ENCODE peak calls at places on chromosomes 12 and 14, in six cellular contexts. K is GM23338, P is astrocyte, J is heart left ventricle, Q is K562, L is A549. O is an unnamed sample.

GRCh38 chr14:28653521-28653920 is 113.1 kb upstream of the FOXG1 start:
- DNase-seq in J (no peak), Q (no peak), K (no peak), P (peak; percentile 82), L (no peak), O (no peak)

GRCh38 chr12:56713345-56713744 is 11.8 kb downstream of the NACA start:
- DNase-seq in L (no peak), P (no peak), J (no peak), K (no peak), Q (no peak), O (no peak)

GRCh38 chr12:14845350-14845750 is 2.0 kb upstream of the ART4 start:
- DNase-seq in P (peak; percentile 41), L (peak; percentile 58), J (no peak), Q (peak; percentile 21), K (peak; percentile 88), O (peak; percentile 68)

GRCh38 chr14:103905861-103906456 is 22.3 kb upstream of the TDRD9 start:
- DNase-seq in K (peak; percentile 68), P (no peak), Q (no peak), J (no peak), L (no peak), O (no peak)

GRCh38 chr12:111384596-111384995 is 15.7 kb upstream of the PHETA1 start:
- DNase-seq in L (no peak), P (no peak), Q (no peak), J (peak; percentile 27), K (no peak), O (no peak)

GRCh38 chr12:52148541-52149181 is 43.2 kb downstream of the KRT80 start:
- DNase-seq in L (peak; percentile 83), P (no peak), K (peak; percentile 56), J (peak; percentile 64), Q (peak; percentile 25), O (peak; percentile 92)

GRCh38 chr14:49995162-49995561 is 102.3 kb downstream of the ARF6 start:
- DNase-seq in P (no peak), J (no peak), K (no peak), L (no peak), Q (no peak), O (no peak)

GRCh38 chr12:43336962-43337555 is 214.9 kb downstream of the ADAMTS20 start:
- DNase-seq in Q (no peak), L (peak; percentile 14), J (no peak), K (peak; percentile 57), P (peak; percentile 27), O (no peak)

GRCh38 chr12:96248532-96248931 is 54.4 kb downstream of the ELK3 start:
- DNase-seq in J (no peak), P (no peak), Q (no peak), L (no peak), K (no peak), O (no peak)

GRCh38 chr12:121214855-121215745 is 5.2 kb downstream of the P2RX4 start:
- DNase-seq in P (peak; percentile 88), Q (no peak), J (no peak), K (no peak), L (peak; percentile 63), O (peak; percentile 67)

GRCh38 chr12:87802721-87803011 is 226.5 kb downstream of the C12orf50 start:
- DNase-seq in Q (no peak), P (no peak), J (no peak), L (no peak), K (no peak), O (no peak)

GRCh38 chr12:11580125-11580751 is 69.2 kb upstream of the ETV6 start:
- DNase-seq in K (no peak), L (no peak), P (peak; percentile 84), Q (no peak), J (no peak), O (peak; percentile 24)

GRCh38 chr12:41992692-41993215 is 151.9 kb downstream of the GXYLT1 start:
- DNase-seq in J (no peak), K (no peak), Q (no peak), P (no peak), L (no peak), O (no peak)

GRCh38 chr12:40618621-40619020 is 73.6 kb upstream of the CNTN1 start:
- DNase-seq in P (no peak), K (no peak), J (no peak), Q (no peak), L (no peak), O (no peak)
- H3K27ac ChIP-seq in P (no peak overlapping the region), K (no peak overlapping the region), J (no peak overlapping the region), Q (no peak overlapping the region), L (no peak overlapping the region), O (no peak overlapping the region)

DNA sequence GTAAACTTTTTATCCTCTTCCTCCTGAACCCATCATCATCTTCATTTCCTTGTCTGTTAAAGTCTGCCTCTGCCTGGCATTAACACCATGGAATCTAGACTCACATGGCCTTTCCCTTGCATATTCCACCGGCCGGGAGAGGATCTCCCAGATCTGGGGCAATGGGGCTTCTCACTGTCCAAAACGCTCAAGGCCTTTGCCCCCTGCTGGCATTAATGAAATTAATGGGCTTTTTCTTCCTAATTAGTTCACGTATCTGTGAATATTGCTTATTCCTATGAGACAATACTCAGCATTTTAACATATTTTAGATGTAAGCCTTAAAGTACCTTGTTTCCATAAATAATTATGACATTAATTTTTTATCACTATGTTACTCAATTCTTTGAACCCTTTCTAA is 42.9 kb upstream of the CAPRIN2 start:
- DNase-seq in K (no peak), J (no peak), P (no peak), Q (no peak), L (no peak), O (no peak)
- TF ChIP-seq CTCF in K (no peak), J (no peak), P (no peak), Q (no peak), L (peak; percentile 6), O (no peak)

DNA sequence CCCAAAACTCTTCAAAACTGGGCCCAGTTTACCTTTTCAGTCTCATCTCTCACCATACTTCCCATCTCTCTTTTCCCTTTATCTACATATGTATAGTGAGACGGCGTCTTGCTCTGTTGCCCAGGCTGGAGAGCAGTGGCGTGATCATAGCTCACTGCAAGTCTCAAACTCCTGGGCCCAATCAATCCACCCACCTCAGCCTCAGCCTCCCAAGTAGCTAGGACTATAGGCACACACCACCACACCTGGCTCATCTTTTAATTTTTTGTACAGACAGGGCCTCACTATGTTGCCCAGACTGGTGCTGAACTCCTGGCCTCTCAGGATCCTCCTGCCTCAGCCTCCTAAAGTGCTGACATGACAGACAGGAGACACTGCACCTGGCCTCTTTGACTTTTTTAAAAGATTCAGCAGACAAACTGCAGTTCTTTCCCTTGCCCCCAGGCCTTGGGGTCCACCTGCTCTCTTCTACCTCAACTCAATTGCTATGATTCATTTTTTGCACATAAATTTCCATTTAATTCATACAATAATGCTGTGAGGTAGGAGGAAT is 33.6 kb downstream of the TFCP2 start:
- DNase-seq in Q (no peak), J (no peak), P (no peak), L (no peak), K (no peak), O (no peak)
- H3K27ac ChIP-seq in Q (no peak overlapping the region), J (no peak overlapping the region), P (no peak overlapping the region), L (no peak overlapping the region), K (peak overlapping the region; percentile 26), O (no peak overlapping the region)

GRCh38 chr14:99574099-99574880 is 29.7 kb downstream of the CCDC85C start:
- DNase-seq in K (peak; percentile 84), J (no peak), L (no peak), P (peak; percentile 87), Q (no peak), O (peak; percentile 81)
- TF ChIP-seq CTCF in K (no peak), J (no peak), L (no peak), P (no peak), Q (no peak), O (no peak)

GRCh38 chr12:114678718-114679117 is 5.3 kb downstream of the TBX3 start:
- DNase-seq in K (peak; percentile 7), J (no peak), P (no peak), L (no peak), Q (no peak), O (no peak)
- H3K27ac ChIP-seq in K (no peak overlapping the region), J (peak overlapping the region; percentile 10), P (peak overlapping the region; percentile 71), L (no peak overlapping the region), Q (no peak overlapping the region), O (no peak overlapping the region)

GRCh38 chr12:115922952-115923564 is 354.4 kb downstream of the MED13L start:
- DNase-seq in P (no peak), L (peak; percentile 40), Q (no peak), J (no peak), K (peak; percentile 69), O (no peak)
- TF ChIP-seq CTCF in P (no peak), L (peak; percentile 37), Q (peak; percentile 67), J (no peak), K (peak; percentile 55), O (peak; percentile 24)

DNA sequence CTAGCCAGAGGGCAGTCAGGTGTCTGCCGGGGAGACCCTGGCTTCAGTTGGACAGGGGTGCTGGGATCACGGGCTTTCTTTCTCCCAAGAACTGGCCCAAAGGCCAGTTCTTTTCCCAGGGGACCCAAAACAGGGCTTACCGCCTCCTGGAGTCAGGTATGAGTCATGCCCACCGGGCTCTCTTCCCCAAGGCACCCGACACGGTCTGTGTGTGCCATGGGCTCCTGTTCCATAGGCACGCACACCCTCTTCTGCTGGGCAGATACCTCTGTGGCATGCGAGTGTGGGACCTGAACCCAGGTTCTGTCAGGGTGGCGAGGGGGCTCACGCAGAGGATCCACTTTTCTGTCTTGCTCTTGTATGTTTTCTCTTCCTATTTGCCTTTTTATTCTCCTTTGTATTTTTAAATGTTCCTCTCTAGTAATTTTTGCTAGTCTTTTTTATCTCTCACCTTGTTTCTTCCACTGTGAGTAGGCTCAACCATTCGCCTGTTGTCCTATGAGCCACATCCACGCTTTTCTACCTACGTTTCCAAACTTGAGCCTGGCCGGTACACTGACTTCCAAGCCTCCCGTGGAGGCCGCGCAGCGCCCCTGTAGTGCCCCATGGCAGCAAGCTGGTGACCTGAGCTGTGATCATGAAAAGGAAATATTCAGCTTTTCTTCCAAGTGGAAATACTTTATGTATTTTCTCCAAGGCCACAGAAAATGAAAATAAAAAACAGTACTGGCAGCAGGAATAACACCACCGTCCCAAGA is 362.2 kb downstream of the CACNA1C start:
- DNase-seq in J (no peak), Q (no peak), L (no peak), K (peak; percentile 36), P (no peak), O (no peak)
- H3K27ac ChIP-seq in J (peak overlapping the region; percentile 58), Q (no peak overlapping the region), L (no peak overlapping the region), K (no peak overlapping the region), P (no peak overlapping the region), O (no peak overlapping the region)

GRCh38 chr14:64636980-64637429 is 67.2 kb upstream of the PLEKHG3 start:
- DNase-seq in K (no peak), P (no peak), Q (no peak), J (no peak), L (no peak), O (no peak)
- TF ChIP-seq CTCF in K (no peak), P (no peak), Q (no peak), J (no peak), L (no peak), O (no peak)